ENCODE peak calls at places on chromosomes 4 and X, in seven cellular contexts. One of them, this sample, is unnamed.

GRCh38 chr4:138609943-138610350 is 367.8 kb upstream of the SLC7A11 start:
- DNase-seq in NT2/D1: no peak
- DNase-seq in cardiac muscle cell: no peak
- DNase-seq in esophagus squamous epithelium: no peak
- DNase-seq in ovary: no peak
- DNase-seq in GM23248: peak; percentile 87
- DNase-seq in astrocyte: peak; percentile 93
- DNase-seq in this sample: peak; percentile 12

GRCh38 chr4:8922481-8922880 is 50.8 kb upstream of the HMX1 start:
- DNase-seq in NT2/D1: no peak
- DNase-seq in cardiac muscle cell: no peak
- DNase-seq in esophagus squamous epithelium: no peak
- DNase-seq in ovary: no peak
- DNase-seq in GM23248: no peak
- DNase-seq in astrocyte: no peak
- DNase-seq in this sample: no peak

GRCh38 chrX:20461576-20461975 is 194.9 kb upstream of the RPS6KA3 start:
- DNase-seq in NT2/D1: no peak
- DNase-seq in cardiac muscle cell: no peak
- DNase-seq in esophagus squamous epithelium: no peak
- DNase-seq in ovary: no peak
- DNase-seq in GM23248: peak; percentile 44
- DNase-seq in astrocyte: peak; percentile 78
- DNase-seq in this sample: no peak

GRCh38 chrX:44223150-44223549 is 120.3 kb downstream of the EFHC2 start:
- DNase-seq in NT2/D1: no peak
- DNase-seq in cardiac muscle cell: no peak
- DNase-seq in esophagus squamous epithelium: no peak
- DNase-seq in ovary: peak; percentile 54
- DNase-seq in GM23248: peak; percentile 51
- DNase-seq in astrocyte: peak; percentile 76
- DNase-seq in this sample: peak; percentile 74

GRCh38 chrX:112642349-112642748 is 37.4 kb downstream of the LHFPL1 start:
- DNase-seq in NT2/D1: peak; percentile 54
- DNase-seq in cardiac muscle cell: peak; percentile 77
- DNase-seq in esophagus squamous epithelium: no peak
- DNase-seq in ovary: no peak
- DNase-seq in GM23248: peak; percentile 63
- DNase-seq in astrocyte: peak; percentile 33
- DNase-seq in this sample: peak; percentile 35

GRCh38 chrX:64758047-64758446 is 218.2 kb downstream of the ZC4H2 start:
- DNase-seq in NT2/D1: no peak
- DNase-seq in cardiac muscle cell: no peak
- DNase-seq in esophagus squamous epithelium: no peak
- DNase-seq in ovary: no peak
- DNase-seq in GM23248: no peak
- DNase-seq in astrocyte: no peak
- DNase-seq in this sample: no peak

GRCh38 chrX:129755779-129756650 is 17.2 kb downstream of the XPNPEP2 start:
- DNase-seq in NT2/D1: no peak
- DNase-seq in cardiac muscle cell: no peak
- DNase-seq in esophagus squamous epithelium: no peak
- DNase-seq in ovary: no peak
- DNase-seq in GM23248: no peak
- DNase-seq in astrocyte: no peak
- DNase-seq in this sample: no peak

GRCh38 chr4:98845960-98846359 is 83.0 kb downstream of the EIF4E start:
- DNase-seq in NT2/D1: no peak
- DNase-seq in cardiac muscle cell: no peak
- DNase-seq in esophagus squamous epithelium: no peak
- DNase-seq in ovary: no peak
- DNase-seq in GM23248: no peak
- DNase-seq in astrocyte: no peak
- DNase-seq in this sample: no peak

GRCh38 chrX:9207142-9207541 is 173.2 kb upstream of the FAM9B start:
- DNase-seq in NT2/D1: no peak
- DNase-seq in cardiac muscle cell: no peak
- DNase-seq in esophagus squamous epithelium: no peak
- DNase-seq in ovary: peak; percentile 45
- DNase-seq in GM23248: no peak
- DNase-seq in astrocyte: no peak
- DNase-seq in this sample: peak; percentile 13

GRCh38 chr4:3145251-3145908 is 70.9 kb downstream of the HTT start:
- DNase-seq in NT2/D1: no peak
- DNase-seq in cardiac muscle cell: peak; percentile 15
- DNase-seq in esophagus squamous epithelium: no peak
- DNase-seq in ovary: no peak
- DNase-seq in GM23248: peak; percentile 53
- DNase-seq in astrocyte: peak; percentile 23
- DNase-seq in this sample: no peak

GRCh38 chr4:31702291-31702690 is 982.1 kb downstream of the PCDH7 start:
- DNase-seq in NT2/D1: no peak
- DNase-seq in cardiac muscle cell: no peak
- DNase-seq in esophagus squamous epithelium: no peak
- DNase-seq in ovary: no peak
- DNase-seq in GM23248: no peak
- DNase-seq in astrocyte: no peak
- DNase-seq in this sample: no peak

GRCh38 chr4:102411416-102411815 is 66.1 kb upstream of the SLC39A8 start:
- DNase-seq in NT2/D1: no peak
- DNase-seq in cardiac muscle cell: no peak
- DNase-seq in esophagus squamous epithelium: no peak
- DNase-seq in ovary: no peak
- DNase-seq in GM23248: peak; percentile 41
- DNase-seq in astrocyte: no peak
- DNase-seq in this sample: no peak

GRCh38 chrX:55480390-55481062 is 9.1 kb downstream of the USP51 start:
- DNase-seq in NT2/D1: no peak
- DNase-seq in cardiac muscle cell: no peak
- DNase-seq in esophagus squamous epithelium: no peak
- DNase-seq in ovary: no peak
- DNase-seq in GM23248: no peak
- DNase-seq in astrocyte: no peak
- DNase-seq in this sample: no peak

GRCh38 chrX:53288173-53288572 is 6.8 kb upstream of the IQSEC2 start:
- DNase-seq in NT2/D1: peak; percentile 62
- DNase-seq in cardiac muscle cell: peak; percentile 43
- DNase-seq in esophagus squamous epithelium: no peak
- DNase-seq in ovary: no peak
- DNase-seq in GM23248: no peak
- DNase-seq in astrocyte: no peak
- DNase-seq in this sample: peak; percentile 82

DNA sequence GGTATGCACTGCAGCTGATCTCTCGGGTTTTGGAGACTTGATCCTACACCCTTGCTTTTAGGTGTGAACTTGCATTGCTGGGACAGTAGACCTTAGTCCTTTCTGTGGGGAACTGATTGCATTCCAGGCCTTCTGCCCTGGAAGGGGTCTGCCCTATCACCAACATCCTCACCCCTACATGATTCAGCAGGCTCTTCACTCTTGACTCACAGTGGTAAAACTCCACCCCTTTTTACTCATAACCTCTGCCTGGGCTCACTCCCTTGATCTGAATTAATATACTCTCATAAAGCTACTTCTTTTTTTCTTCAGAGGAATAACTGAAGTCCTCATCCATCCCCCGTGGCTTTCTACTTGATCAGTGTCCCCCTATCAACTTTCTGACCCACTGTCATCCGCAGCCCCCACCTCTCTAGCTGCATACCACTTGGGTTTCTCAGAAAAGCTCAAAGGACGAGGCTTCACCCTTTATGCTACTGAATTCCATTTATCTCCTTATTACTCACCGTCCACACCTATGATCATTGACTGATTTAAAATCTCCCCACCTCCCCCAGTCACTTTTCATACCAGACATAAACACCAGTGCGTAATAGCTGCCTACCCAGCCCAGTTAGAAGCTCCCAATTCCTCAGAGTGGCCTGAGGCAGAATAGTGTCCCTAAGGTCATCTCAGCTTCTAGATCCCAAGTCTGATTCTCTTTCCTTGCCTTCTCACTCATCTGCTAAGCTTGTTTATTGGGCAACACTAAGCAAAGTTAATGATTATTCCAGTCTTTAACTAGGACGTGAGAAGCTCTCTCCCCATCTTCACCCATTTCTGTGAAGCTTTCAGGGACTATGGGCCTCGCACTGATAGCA is 6.9 kb upstream of the DDX60L start:
- DNase-seq in NT2/D1: no peak
- DNase-seq in cardiac muscle cell: no peak
- DNase-seq in esophagus squamous epithelium: no peak
- DNase-seq in ovary: no peak
- DNase-seq in GM23248: peak; percentile 84
- DNase-seq in astrocyte: peak; percentile 78
- DNase-seq in this sample: no peak
- H3K4me1 ChIP-seq in NT2/D1: no peaks in the 10 kb centered on the region
- H3K4me1 ChIP-seq in cardiac muscle cell: peaks cover 41% of the 10 kb centered on the region
- H3K4me1 ChIP-seq in esophagus squamous epithelium: no peaks in the 10 kb centered on the region
- H3K4me1 ChIP-seq in ovary: no peaks in the 10 kb centered on the region
- H3K4me1 ChIP-seq in GM23248: peaks cover 59% of the 10 kb centered on the region
- H3K4me1 ChIP-seq in astrocyte: peaks cover 28% of the 10 kb centered on the region
- H3K4me1 ChIP-seq in this sample: no peaks in the 10 kb centered on the region

GRCh38 chrX:154513662-154514204 is 2.3 kb downstream of the FAM3A start:
- DNase-seq in NT2/D1: no peak
- DNase-seq in cardiac muscle cell: no peak
- DNase-seq in esophagus squamous epithelium: no peak
- DNase-seq in ovary: no peak
- DNase-seq in GM23248: no peak
- DNase-seq in astrocyte: no peak
- DNase-seq in this sample: no peak

GRCh38 chrX:154517101-154517781 is 1.2 kb upstream of the FAM3A start:
- DNase-seq in NT2/D1: no peak
- DNase-seq in cardiac muscle cell: peak; percentile 44
- DNase-seq in esophagus squamous epithelium: no peak
- DNase-seq in ovary: peak; percentile 63
- DNase-seq in GM23248: no peak
- DNase-seq in astrocyte: no peak
- DNase-seq in this sample: no peak

GRCh38 chrX:154515803-154516654 is at the start of gene FAM3A:
- DNase-seq in NT2/D1: peak; percentile 54
- DNase-seq in cardiac muscle cell: peak; percentile 88
- DNase-seq in esophagus squamous epithelium: peak; percentile 56
- DNase-seq in ovary: peak; percentile 95
- DNase-seq in GM23248: peak; percentile 92
- DNase-seq in astrocyte: peak; percentile 60
- DNase-seq in this sample: peak; percentile 93

GRCh38 chrX:154516655-154517100 is 646 bp upstream of the FAM3A start:
- DNase-seq in NT2/D1: no peak
- DNase-seq in cardiac muscle cell: peak; percentile 79
- DNase-seq in esophagus squamous epithelium: no peak
- DNase-seq in ovary: peak; percentile 62
- DNase-seq in GM23248: peak; percentile 77
- DNase-seq in astrocyte: peak; percentile 42
- DNase-seq in this sample: peak; percentile 42

GRCh38 chrX:154519389-154519788 is 3.4 kb upstream of the FAM3A start:
- DNase-seq in NT2/D1: no peak
- DNase-seq in cardiac muscle cell: no peak
- DNase-seq in esophagus squamous epithelium: no peak
- DNase-seq in ovary: no peak
- DNase-seq in GM23248: no peak
- DNase-seq in astrocyte: no peak
- DNase-seq in this sample: no peak
- H3K4me1 ChIP-seq in NT2/D1: no peaks in the 10 kb centered on the region
- H3K4me1 ChIP-seq in cardiac muscle cell: peaks cover 18% of the 10 kb centered on the region
- H3K4me1 ChIP-seq in esophagus squamous epithelium: peaks cover 5% of the 10 kb centered on the region
- H3K4me1 ChIP-seq in ovary: peaks cover 4% of the 10 kb centered on the region
- H3K4me1 ChIP-seq in GM23248: no peaks in the 10 kb centered on the region
- H3K4me1 ChIP-seq in astrocyte: peaks cover 10% of the 10 kb centered on the region
- H3K4me1 ChIP-seq in this sample: peaks cover 22% of the 10 kb centered on the region

DNA sequence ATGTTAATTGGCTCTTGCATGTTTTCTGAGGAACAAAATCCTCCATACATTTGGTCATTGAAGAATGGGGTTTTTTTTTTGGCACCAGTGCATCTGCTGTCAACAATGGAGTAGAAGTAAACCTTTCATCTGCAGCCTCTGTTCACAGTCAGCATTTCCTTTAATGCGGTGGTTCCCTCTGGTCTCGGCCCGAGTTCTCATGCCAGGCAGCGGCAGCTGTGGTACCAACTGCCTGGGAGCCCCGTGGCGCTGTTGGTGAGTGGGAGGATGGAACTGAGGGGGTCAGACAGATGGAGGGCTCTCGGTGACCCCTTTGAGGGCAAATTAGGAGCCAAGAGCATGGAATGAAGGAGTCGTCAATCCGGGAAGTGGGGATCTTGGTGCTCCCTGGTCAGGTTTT is 114.7 kb downstream of the AFF1 start:
- DNase-seq in NT2/D1: no peak
- DNase-seq in cardiac muscle cell: no peak
- DNase-seq in esophagus squamous epithelium: no peak
- DNase-seq in ovary: no peak
- DNase-seq in GM23248: no peak
- DNase-seq in astrocyte: no peak
- DNase-seq in this sample: no peak
- H3K4me1 ChIP-seq in NT2/D1: peaks cover 2% of the 10 kb centered on the region
- H3K4me1 ChIP-seq in cardiac muscle cell: peaks cover 51% of the 10 kb centered on the region
- H3K4me1 ChIP-seq in esophagus squamous epithelium: peaks cover 26% of the 10 kb centered on the region
- H3K4me1 ChIP-seq in ovary: peaks cover 39% of the 10 kb centered on the region
- H3K4me1 ChIP-seq in GM23248: peaks cover 20% of the 10 kb centered on the region
- H3K4me1 ChIP-seq in astrocyte: no peaks in the 10 kb centered on the region
- H3K4me1 ChIP-seq in this sample: peaks cover 30% of the 10 kb centered on the region

GRCh38 chr4:140721088-140721421 is 35.1 kb downstream of the TBC1D9 start:
- DNase-seq in NT2/D1: no peak
- DNase-seq in cardiac muscle cell: no peak
- DNase-seq in esophagus squamous epithelium: no peak
- DNase-seq in ovary: no peak
- DNase-seq in GM23248: no peak
- DNase-seq in astrocyte: no peak
- DNase-seq in this sample: no peak

GRCh38 chr4:140718240-140718639 is 37.9 kb downstream of the TBC1D9 start:
- DNase-seq in NT2/D1: no peak
- DNase-seq in cardiac muscle cell: no peak
- DNase-seq in esophagus squamous epithelium: no peak
- DNase-seq in ovary: no peak
- DNase-seq in GM23248: peak; percentile 79
- DNase-seq in astrocyte: peak; percentile 45
- DNase-seq in this sample: no peak

GRCh38 chr4:140720387-140721087 is 35.6 kb downstream of the TBC1D9 start:
- DNase-seq in NT2/D1: no peak
- DNase-seq in cardiac muscle cell: no peak
- DNase-seq in esophagus squamous epithelium: no peak
- DNase-seq in ovary: no peak
- DNase-seq in GM23248: no peak
- DNase-seq in astrocyte: no peak
- DNase-seq in this sample: no peak

GRCh38 chr4:140719022-140719421 is 37.2 kb downstream of the TBC1D9 start:
- DNase-seq in NT2/D1: no peak
- DNase-seq in cardiac muscle cell: no peak
- DNase-seq in esophagus squamous epithelium: no peak
- DNase-seq in ovary: no peak
- DNase-seq in GM23248: peak; percentile 82
- DNase-seq in astrocyte: peak; percentile 68
- DNase-seq in this sample: no peak

DNA sequence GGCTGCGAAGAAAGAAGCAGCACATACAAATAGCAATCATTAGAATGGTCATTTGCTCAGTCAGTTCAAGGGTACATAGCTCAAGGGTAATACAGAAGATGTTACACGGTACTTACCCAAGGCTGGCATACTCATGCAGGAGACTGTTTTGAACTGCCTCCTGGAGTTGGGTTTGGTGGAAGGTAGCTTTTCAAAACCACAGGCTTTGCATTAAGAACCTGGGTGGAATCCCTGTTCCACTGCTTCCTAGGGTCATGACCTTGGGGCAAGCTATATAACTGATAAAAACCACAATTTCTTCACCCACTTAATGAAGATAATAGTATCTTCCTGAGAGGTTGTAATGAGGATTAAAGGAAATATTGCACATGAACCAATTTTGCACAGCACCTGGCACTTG is 36.5 kb downstream of the TBC1D9 start:
- DNase-seq in NT2/D1: no peak
- DNase-seq in cardiac muscle cell: no peak
- DNase-seq in esophagus squamous epithelium: no peak
- DNase-seq in ovary: no peak
- DNase-seq in GM23248: no peak
- DNase-seq in astrocyte: no peak
- DNase-seq in this sample: no peak
- H3K4me1 ChIP-seq in NT2/D1: no peaks in the 10 kb centered on the region
- H3K4me1 ChIP-seq in cardiac muscle cell: no peaks in the 10 kb centered on the region
- H3K4me1 ChIP-seq in esophagus squamous epithelium: peaks cover 28% of the 10 kb centered on the region
- H3K4me1 ChIP-seq in ovary: peaks cover 3% of the 10 kb centered on the region
- H3K4me1 ChIP-seq in GM23248: peaks cover 24% of the 10 kb centered on the region
- H3K4me1 ChIP-seq in astrocyte: peaks cover 11% of the 10 kb centered on the region
- H3K4me1 ChIP-seq in this sample: no peaks in the 10 kb centered on the region